ENCODE peak calls at places on chromosomes 3 and 15, in five cellular contexts. T, V, P, S and X are unnamed samples.

GRCh38 chr3:161800985-161801559 is 304.5 kb downstream of the OTOL1 start:
- DNase-seq in T (no peak), P (no peak), S (no peak), V (no peak), X (no peak)

GRCh38 chr3:174439621-174440349 is 419.3 kb upstream of the NAALADL2 start:
- DNase-seq in S (no peak), V (no peak), T (peak), P (peak), X (peak)

GRCh38 chr3:38985981-38986380 is 65.8 kb downstream of the SCN11A start:
- DNase-seq in P (no peak), T (no peak), V (no peak), S (no peak), X (no peak)

GRCh38 chr15:69061414-69061842 is 46.9 kb downstream of the NOX5 start:
- DNase-seq in P (no peak), S (no peak), V (no peak), T (no peak), X (no peak)

GRCh38 chr3:120567370-120568197 is 28.6 kb upstream of the NDUFB4 start:
- DNase-seq in P (peak), S (no peak), T (no peak), V (no peak), X (no peak)

GRCh38 chr15:69784808-69785550 is 312.7 kb downstream of the TLE3 start:
- DNase-seq in S (no peak), V (no peak), T (no peak), P (peak), X (no peak)

GRCh38 chr15:72740202-72740601 is 43.4 kb downstream of the ADPGK start:
- DNase-seq in V (peak), T (no peak), P (no peak), S (no peak), X (no peak)

GRCh38 chr3:155138677-155139076 is 58.6 kb downstream of the MME start:
- DNase-seq in T (no peak), V (no peak), S (no peak), P (no peak), X (no peak)

GRCh38 chr15:59326856-59327255 is 45.8 kb downstream of the MYO1E start:
- DNase-seq in V (no peak), P (no peak), T (no peak), S (no peak), X (no peak)

GRCh38 chr15:40875996-40876740 is 2.1 kb upstream of the RHOV start:
- DNase-seq in P (peak), S (no peak), V (no peak), T (no peak), X (no peak)

GRCh38 chr15:66617137-66618090 is 51.6 kb upstream of the LCTL start:
- DNase-seq in S (no peak), V (no peak), P (peak), T (peak), X (no peak)

GRCh38 chr15:41727143-41727542 is 47.1 kb upstream of the MAPKBP1 start:
- DNase-seq in T (no peak), V (no peak), S (no peak), P (no peak), X (no peak)

GRCh38 chr3:33682770-33683169 is 35.3 kb downstream of the CLASP2 start:
- DNase-seq in S (no peak), T (no peak), P (no peak), V (no peak), X (no peak)

GRCh38 chr3:45608885-45609284 is 14.3 kb downstream of the LIMD1 start:
- DNase-seq in V (no peak), T (peak), S (no peak), P (peak), X (no peak)

GRCh38 chr15:92149029-92149428 is 244.7 kb upstream of the ST8SIA2 start:
- DNase-seq in S (no peak), V (no peak), P (no peak), T (no peak), X (no peak)

GRCh38 chr3:170555329-170555728 is 30.5 kb downstream of the SLC7A14 start:
- DNase-seq in P (peak), T (no peak), V (no peak), S (no peak), X (no peak)

GRCh38 chr15:97598353-97598798 is 362.1 kb upstream of the ARRDC4 start:
- DNase-seq in V (no peak), T (no peak), P (no peak), S (no peak), X (no peak)

GRCh38 chr3:36823806-36824205 is 59.5 kb upstream of the DCLK3 start:
- DNase-seq in P (no peak), T (no peak), V (no peak), S (no peak), X (no peak)

GRCh38 chr15:92095691-92096090 is 242.2 kb downstream of the SLCO3A1 start:
- DNase-seq in V (no peak), T (no peak), P (no peak), S (no peak), X (no peak)

GRCh38 chr15:57948554-57949289 is 116.8 kb downstream of the ALDH1A2 start:
- DNase-seq in T (no peak), P (no peak), S (no peak), V (no peak), X (no peak)